ENCODE peak calls at places on chromosomes 3 and 15, in four cellular contexts. O, N, J and K are unnamed samples.

GRCh38 chr3:123444023-123444422 is 4.9 kb downstream of the ADCY5 start:
- DNase-seq in O (no peak), N (no peak), J (peak), K (no peak)

GRCh38 chr3:183560607-183561006 is 5.1 kb upstream of the KLHL6 start:
- DNase-seq in N (no peak), O (no peak), J (no peak), K (no peak)

GRCh38 chr3:115652738-115653137 is 29.4 kb downstream of the GAP43 start:
- DNase-seq in N (no peak), J (no peak), O (no peak), K (no peak)

GRCh38 chr3:44455318-44455717 is 22.2 kb downstream of the ZNF445 start:
- DNase-seq in J (no peak), O (no peak), N (no peak), K (no peak)

GRCh38 chr15:63372018-63372705 is 9.5 kb downstream of the CA12 start:
- DNase-seq in O (peak), N (no peak), J (peak), K (no peak)

GRCh38 chr15:84611631-84612030 is 10.8 kb downstream of the ZSCAN2 start:
- DNase-seq in O (peak), J (no peak), N (no peak), K (no peak)

GRCh38 chr15:61556037-61556648 is 327.0 kb upstream of the RORA start:
- DNase-seq in O (peak), J (peak), N (no peak), K (no peak)

GRCh38 chr3:172102123-172102882 is 62.9 kb downstream of the FNDC3B start:
- DNase-seq in J (no peak), O (no peak), N (no peak), K (no peak)

GRCh38 chr15:48721061-48721810 is 75.7 kb upstream of the FBN1 start:
- DNase-seq in N (no peak), O (peak), J (peak), K (no peak)

GRCh38 chr3:34070831-34071230 is 272.4 kb downstream of the PDCD6IP start:
- DNase-seq in N (no peak), O (no peak), J (no peak), K (no peak)

GRCh38 chr15:68056097-68056865 is 2.2 kb downstream of the PIAS1 start:
- DNase-seq in J (no peak), O (peak), N (no peak), K (no peak)

GRCh38 chr15:31267161-31268107 is 59.2 kb upstream of the KLF13 start:
- DNase-seq in O (no peak), J (no peak), N (no peak), K (no peak)

GRCh38 chr3:38579551-38580449 is 69.7 kb downstream of the SCN5A start:
- DNase-seq in O (peak), N (no peak), J (no peak), K (no peak)

GRCh38 chr3:157201648-157202278 is 41.8 kb upstream of the CCNL1 start:
- DNase-seq in N (no peak), J (peak), O (peak), K (no peak)

GRCh38 chr3:11601446-11602241 is 42.1 kb downstream of the VGLL4 start:
- DNase-seq in N (no peak), J (peak), O (peak), K (no peak)

GRCh38 chr15:68431792-68432401 is at the start of gene ITGA11:
- DNase-seq in N (no peak), J (peak), O (peak), K (peak)

GRCh38 chr15:32657941-32658340 is 16.4 kb downstream of the SCG5 start:
- DNase-seq in J (no peak), O (no peak), N (no peak), K (no peak)

GRCh38 chr3:44072601-44073540 is 168.8 kb upstream of the TOPAZ1 start:
- DNase-seq in O (no peak), N (no peak), J (no peak), K (no peak)

GRCh38 chr3:156615592-156616173 is 58.7 kb upstream of the TIPARP start:
- DNase-seq in J (peak), O (peak), N (no peak), K (no peak)

GRCh38 chr3:71064976-71065763 is 518.4 kb downstream of the FOXP1 start:
- DNase-seq in J (no peak), O (peak), N (peak), K (peak)

GRCh38 chr15:51982013-51982769 is 10.6 kb upstream of the LEO1 start:
- DNase-seq in O (peak), J (peak), N (no peak), K (no peak)

GRCh38 chr3:58009026-58009748 is 965 bp downstream of the FLNB start:
- DNase-seq in N (no peak), J (no peak), O (no peak), K (no peak)

GRCh38 chr3:30505866-30506517 is 100.4 kb upstream of the TGFBR2 start:
- DNase-seq in N (no peak), O (peak), J (peak), K (no peak)

GRCh38 chr15:98658831-98659699 is 10.7 kb downstream of the IGF1R start:
- DNase-seq in N (no peak), O (no peak), J (peak), K (peak)

GRCh38 chr3:138945646-138946553 is 1.0 kb downstream of the FOXL2 start:
- DNase-seq in J (no peak), N (no peak), O (peak), K (no peak)
- TF ChIP-seq CTCF in J (peak), N (no peak), O (no peak), K (peak)

DNA sequence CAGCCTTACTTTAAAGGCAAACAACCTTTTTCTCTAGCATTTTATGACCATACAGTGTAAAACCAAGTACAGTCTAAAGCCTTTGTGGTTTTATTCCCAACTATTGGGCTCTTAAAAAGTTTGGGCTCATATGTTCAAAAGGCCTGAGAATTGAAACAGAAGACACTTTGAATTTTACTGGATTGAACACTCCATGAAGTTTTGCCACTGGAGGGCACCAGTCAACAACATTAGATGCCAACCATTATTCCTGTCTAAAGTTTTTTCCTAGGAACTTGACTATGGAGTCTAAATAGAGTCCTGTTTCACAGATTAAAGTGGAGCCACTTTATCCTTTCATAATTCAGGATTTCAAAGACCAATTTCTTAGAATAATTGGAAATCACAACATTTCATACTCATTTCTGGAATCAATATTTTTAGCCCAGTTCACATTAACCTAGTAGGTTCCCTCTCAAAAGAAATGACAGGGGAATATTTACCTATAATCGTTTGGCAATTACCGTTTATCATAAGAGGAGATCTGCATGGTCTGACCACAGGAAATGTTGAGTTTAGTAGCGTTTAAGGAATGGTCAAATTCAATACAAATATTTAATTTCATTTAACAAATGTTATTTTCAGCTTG is 244.1 kb upstream of the PDZRN3 start:
- DNase-seq in N (no peak), J (peak), O (peak), K (peak)
- TF ChIP-seq CTCF in N (peak), J (peak), O (peak), K (peak)

GRCh38 chr15:42986693-42987342 is 66.2 kb upstream of the TTBK2 start:
- DNase-seq in J (no peak), N (no peak), O (no peak), K (no peak)

GRCh38 chr15:42984534-42985034 is 64.0 kb upstream of the TTBK2 start:
- DNase-seq in N (no peak), O (no peak), J (no peak), K (no peak)
- TF ChIP-seq CTCF in N (no peak), O (no peak), J (peak), K (peak)

DNA sequence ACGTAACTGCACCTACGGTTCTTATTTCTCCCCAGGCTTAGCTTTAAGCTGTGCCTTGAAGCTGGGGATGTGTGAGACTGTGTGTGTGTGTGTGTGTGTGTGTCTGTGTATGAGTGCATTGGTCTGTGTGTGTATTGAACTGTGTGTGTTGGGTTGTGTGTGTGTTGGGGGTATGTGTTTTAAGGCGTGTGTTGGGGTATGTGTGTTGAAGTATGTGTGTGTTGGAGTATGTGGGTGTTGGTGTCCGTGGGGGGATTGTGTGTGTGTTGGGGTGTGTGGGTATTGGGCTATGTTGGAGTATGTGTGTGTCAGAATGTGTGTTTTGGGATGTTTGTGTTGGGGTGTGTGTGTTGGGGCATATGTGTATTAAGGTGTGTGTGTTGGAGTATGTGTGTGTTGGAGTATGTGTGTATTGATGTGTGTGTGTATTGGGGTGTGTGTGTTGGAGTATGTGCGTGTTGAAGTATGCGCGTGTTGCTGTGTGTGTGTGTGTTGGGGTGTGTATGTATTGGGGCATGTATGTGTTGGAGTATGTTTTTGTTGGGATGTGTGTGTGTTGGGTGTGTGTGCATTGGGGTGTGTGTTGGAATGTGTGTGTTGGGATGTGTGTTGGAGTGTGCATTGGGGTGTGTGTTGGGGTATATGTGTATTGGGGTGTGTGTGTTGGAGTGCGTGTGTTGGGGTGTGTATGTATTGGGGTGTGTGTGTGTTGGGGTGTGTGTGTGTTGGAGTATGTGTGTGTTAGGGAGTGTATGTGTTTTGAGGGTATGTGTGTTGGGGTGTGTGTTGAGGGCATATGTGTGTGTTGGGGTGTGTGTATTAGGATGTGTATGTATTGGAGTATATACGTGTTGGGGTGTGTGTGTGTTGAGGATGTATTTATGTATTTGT is 76.4 kb downstream of the LSM3 start:
- DNase-seq in N (no peak), O (no peak), J (no peak), K (no peak)
- TF ChIP-seq CTCF in N (no peak), O (no peak), J (no peak), K (no peak)

DNA sequence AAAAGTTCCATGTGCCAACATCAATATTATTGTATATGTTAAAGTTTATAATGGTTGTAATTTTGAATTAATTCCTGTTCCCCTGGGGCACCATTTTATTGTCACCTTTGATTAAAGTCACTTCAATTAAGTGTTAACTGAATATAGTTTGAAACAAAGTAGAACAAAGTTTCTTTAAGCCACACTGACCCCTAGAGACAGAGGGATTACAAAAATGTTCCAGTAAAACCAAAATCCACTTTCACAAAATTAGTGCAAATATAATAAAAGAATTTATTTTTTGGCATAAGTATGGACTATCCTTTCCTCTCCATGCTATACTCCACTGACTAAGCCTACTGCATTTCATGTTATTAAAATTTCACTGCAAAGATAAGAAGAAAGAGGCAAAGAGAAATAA is 123.9 kb downstream of the ZMAT3 start:
- DNase-seq in N (no peak), J (no peak), O (no peak), K (no peak)
- TF ChIP-seq CTCF in N (peak), J (no peak), O (no peak), K (no peak)

GRCh38 chr3:178671261-178672191 is 135.3 kb downstream of the KCNMB2 start:
- DNase-seq in J (peak), O (peak), N (no peak), K (no peak)

GRCh38 chr3:178676077-178676476 is 139.8 kb downstream of the KCNMB2 start:
- DNase-seq in N (no peak), O (no peak), J (no peak), K (no peak)

GRCh38 chr3:178669046-178669445 is 132.8 kb downstream of the KCNMB2 start:
- DNase-seq in O (no peak), N (no peak), J (peak), K (no peak)

GRCh38 chr3:178669758-178670157 is 133.5 kb downstream of the KCNMB2 start:
- DNase-seq in J (no peak), O (no peak), N (no peak), K (no peak)

GRCh38 chr3:178672263-178672662 is 136.0 kb downstream of the KCNMB2 start:
- DNase-seq in O (peak), N (no peak), J (no peak), K (no peak)
- TF ChIP-seq CTCF in O (no peak), N (no peak), J (no peak), K (no peak)

GRCh38 chr3:165895919-165896318 is 58.7 kb upstream of the BCHE start:
- DNase-seq in O (no peak), J (no peak), N (no peak), K (peak)
- TF ChIP-seq CTCF in O (no peak), J (peak), N (no peak), K (peak)

DNA sequence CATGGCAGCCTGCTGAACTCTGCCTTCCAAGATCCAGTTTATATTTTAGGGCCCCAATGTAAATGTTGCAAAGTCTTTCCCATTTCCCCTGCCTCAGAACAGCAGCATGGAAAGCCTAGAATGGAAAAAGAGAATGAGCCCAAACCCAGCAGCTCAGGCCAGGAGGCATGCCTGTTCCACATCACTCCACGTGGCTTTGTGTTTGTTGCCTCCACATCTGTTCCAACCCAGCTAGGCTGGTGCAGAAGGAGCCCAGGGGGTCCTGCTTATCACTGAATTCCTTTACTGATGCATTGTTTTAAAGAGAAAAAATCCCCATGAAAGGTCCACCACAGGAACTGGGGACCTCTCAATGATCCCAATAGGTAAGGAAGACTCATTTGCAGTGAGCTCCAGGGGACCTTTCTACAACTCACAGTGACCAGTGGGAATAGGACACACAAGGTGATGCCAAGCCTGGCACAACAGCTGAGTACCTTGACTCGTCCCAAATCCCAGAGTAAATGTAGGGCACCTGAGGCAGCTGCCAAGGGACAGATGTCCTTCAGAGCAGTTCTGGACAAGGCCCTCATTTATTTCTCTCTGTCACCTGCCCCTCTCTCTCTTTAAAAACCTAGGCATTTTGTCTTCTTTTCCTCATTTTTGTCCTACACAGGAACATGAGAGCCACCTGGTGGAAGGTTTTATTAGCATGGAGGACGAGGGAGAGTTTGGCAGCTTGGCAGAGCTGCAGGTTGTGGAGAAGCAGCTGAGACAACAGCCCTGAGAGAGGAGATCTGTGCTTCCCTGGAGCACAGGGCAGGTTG is 41.7 kb upstream of the ADAMTS17 start:
- DNase-seq in N (no peak), O (peak), J (peak), K (no peak)
- TF ChIP-seq CTCF in N (peak), O (no peak), J (peak), K (peak)

GRCh38 chr3:173663664-173664063 is 266.1 kb downstream of the NLGN1 start:
- DNase-seq in J (no peak), O (peak), N (no peak), K (no peak)

GRCh38 chr3:173660645-173661299 is 263.2 kb downstream of the NLGN1 start:
- DNase-seq in O (peak), J (peak), N (no peak), K (no peak)

GRCh38 chr3:173659972-173660371 is 262.4 kb downstream of the NLGN1 start:
- DNase-seq in N (no peak), O (peak), J (no peak), K (no peak)
- TF ChIP-seq CTCF in N (no peak), O (no peak), J (no peak), K (no peak)

DNA sequence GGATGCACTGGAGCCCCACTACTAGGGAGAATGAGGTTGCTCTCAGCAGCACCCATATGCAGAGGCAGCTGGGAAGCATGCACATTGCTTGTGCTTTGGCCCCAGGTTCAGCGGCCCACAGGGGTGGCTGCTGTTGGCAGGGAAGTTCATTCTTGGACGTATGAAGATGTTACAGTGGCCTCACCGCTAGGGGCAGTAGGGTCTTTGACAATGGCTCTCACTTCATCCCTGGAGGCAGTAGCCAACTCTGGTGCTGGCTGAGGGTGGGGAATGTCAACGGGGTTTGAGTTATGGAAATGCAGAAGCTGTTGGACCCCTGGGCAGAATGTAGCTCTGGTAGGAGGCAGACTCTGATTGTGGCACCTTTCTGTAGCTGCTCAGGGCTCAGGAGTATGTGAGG is 279.9 kb downstream of the SCAPER start:
- DNase-seq in O (no peak), N (no peak), J (no peak), K (no peak)
- TF ChIP-seq CTCF in O (no peak), N (no peak), J (no peak), K (no peak)